ENCODE peak calls at places on chromosomes 11 and 22, in seven cellular contexts. One of them, this sample, is unnamed.

GRCh38 chr11:75233688-75234295 is 6.8 kb upstream of the TPBGL start:
- DNase-seq in cardiac muscle cell: peak; percentile 90
- DNase-seq in bronchial epithelial cell: peak; percentile 43
- DNase-seq in endothelial cell: peak; percentile 77
- DNase-seq in GM23338: peak; percentile 93
- DNase-seq in uterus: no peak
- DNase-seq in H9: peak; percentile 73
- DNase-seq in this sample: peak; percentile 82

GRCh38 chr11:6594142-6594768 is 9.2 kb downstream of the RRP8 start:
- DNase-seq in cardiac muscle cell: no peak
- DNase-seq in bronchial epithelial cell: no peak
- DNase-seq in endothelial cell: no peak
- DNase-seq in GM23338: no peak
- DNase-seq in uterus: no peak
- DNase-seq in H9: no peak
- DNase-seq in this sample: no peak

GRCh38 chr22:19783531-19784395 is 23.2 kb downstream of the TBX1 start:
- DNase-seq in cardiac muscle cell: no peak
- DNase-seq in bronchial epithelial cell: no peak
- DNase-seq in endothelial cell: no peak
- DNase-seq in GM23338: no peak
- DNase-seq in uterus: no peak
- DNase-seq in H9: no peak
- DNase-seq in this sample: no peak

GRCh38 chr11:94740975-94741707 is 27.0 kb upstream of the AMOTL1 start:
- DNase-seq in cardiac muscle cell: peak; percentile 30
- DNase-seq in bronchial epithelial cell: peak; percentile 77
- DNase-seq in endothelial cell: peak; percentile 15
- DNase-seq in GM23338: peak; percentile 87
- DNase-seq in uterus: peak; percentile 35
- DNase-seq in H9: peak; percentile 47
- DNase-seq in this sample: peak; percentile 40

GRCh38 chr11:103234974-103235373 is 125.7 kb downstream of the DYNC2H1 start:
- DNase-seq in cardiac muscle cell: no peak
- DNase-seq in bronchial epithelial cell: no peak
- DNase-seq in endothelial cell: no peak
- DNase-seq in GM23338: no peak
- DNase-seq in uterus: no peak
- DNase-seq in H9: no peak
- DNase-seq in this sample: no peak

GRCh38 chr11:116519499-116519898 is 253.3 kb downstream of the BUD13 start:
- DNase-seq in cardiac muscle cell: no peak
- DNase-seq in bronchial epithelial cell: no peak
- DNase-seq in endothelial cell: no peak
- DNase-seq in GM23338: no peak
- DNase-seq in uterus: no peak
- DNase-seq in H9: peak; percentile 12
- DNase-seq in this sample: no peak

GRCh38 chr11:125315088-125315740 is 150.7 kb downstream of the PKNOX2 start:
- DNase-seq in cardiac muscle cell: no peak
- DNase-seq in bronchial epithelial cell: no peak
- DNase-seq in endothelial cell: no peak
- DNase-seq in GM23338: peak; percentile 16
- DNase-seq in uterus: peak; percentile 66
- DNase-seq in H9: no peak
- DNase-seq in this sample: no peak

GRCh38 chr22:29095459-29095858 is 22.6 kb downstream of the KREMEN1 start:
- DNase-seq in cardiac muscle cell: no peak
- DNase-seq in bronchial epithelial cell: no peak
- DNase-seq in endothelial cell: no peak
- DNase-seq in GM23338: no peak
- DNase-seq in uterus: no peak
- DNase-seq in H9: no peak
- DNase-seq in this sample: no peak

GRCh38 chr11:12249590-12250260 is 127.6 kb upstream of the PARVA start:
- DNase-seq in cardiac muscle cell: no peak
- DNase-seq in bronchial epithelial cell: no peak
- DNase-seq in endothelial cell: no peak
- DNase-seq in GM23338: no peak
- DNase-seq in uterus: no peak
- DNase-seq in H9: no peak
- DNase-seq in this sample: no peak

GRCh38 chr11:48045536-48045935 is 65.2 kb downstream of the PTPRJ start:
- DNase-seq in cardiac muscle cell: no peak
- DNase-seq in bronchial epithelial cell: no peak
- DNase-seq in endothelial cell: no peak
- DNase-seq in GM23338: no peak
- DNase-seq in uterus: no peak
- DNase-seq in H9: no peak
- DNase-seq in this sample: no peak

GRCh38 chr11:2091786-2092463 is 47.3 kb downstream of the IGF2 start:
- DNase-seq in cardiac muscle cell: no peak
- DNase-seq in bronchial epithelial cell: no peak
- DNase-seq in endothelial cell: no peak
- DNase-seq in GM23338: no peak
- DNase-seq in uterus: no peak
- DNase-seq in H9: no peak
- DNase-seq in this sample: no peak

GRCh38 chr11:66420671-66421476 is at the start of gene NPAS4:
- DNase-seq in cardiac muscle cell: peak; percentile 32
- DNase-seq in bronchial epithelial cell: no peak
- DNase-seq in endothelial cell: no peak
- DNase-seq in GM23338: peak; percentile 74
- DNase-seq in uterus: peak; percentile 47
- DNase-seq in H9: peak; percentile 45
- DNase-seq in this sample: peak; percentile 26

GRCh38 chr11:31419138-31419537 is 49.5 kb downstream of the DNAJC24 start:
- DNase-seq in cardiac muscle cell: no peak
- DNase-seq in bronchial epithelial cell: no peak
- DNase-seq in endothelial cell: no peak
- DNase-seq in GM23338: no peak
- DNase-seq in uterus: no peak
- DNase-seq in H9: no peak
- DNase-seq in this sample: no peak

GRCh38 chr11:111878385-111878765 is 590 bp downstream of the FDXACB1 start:
- DNase-seq in cardiac muscle cell: no peak
- DNase-seq in bronchial epithelial cell: peak; percentile 51
- DNase-seq in endothelial cell: peak; percentile 6
- DNase-seq in GM23338: peak; percentile 39
- DNase-seq in uterus: no peak
- DNase-seq in H9: no peak
- DNase-seq in this sample: no peak

DNA sequence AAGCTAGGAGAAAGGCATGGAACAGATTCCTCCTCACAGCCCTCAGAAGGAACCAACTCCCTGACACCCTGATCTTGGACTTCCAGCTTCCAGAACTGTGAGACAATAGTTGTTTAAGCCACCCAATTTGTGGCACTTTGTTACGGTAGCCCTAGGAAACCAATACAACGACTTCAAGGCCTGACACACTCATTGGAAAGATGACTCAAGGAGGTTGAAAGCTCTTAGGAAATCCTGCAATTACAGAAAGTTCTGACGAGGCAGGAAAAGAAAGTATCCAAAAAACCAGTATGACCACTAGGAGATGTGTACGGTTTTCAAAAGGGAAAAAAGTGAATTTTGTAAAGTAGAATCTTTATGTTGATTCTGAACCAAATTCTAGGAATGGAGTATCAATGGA is 161.4 kb downstream of the SWAP70 start:
- DNase-seq in cardiac muscle cell: no peak
- DNase-seq in bronchial epithelial cell: peak; percentile 90
- DNase-seq in endothelial cell: no peak
- DNase-seq in GM23338: no peak
- DNase-seq in uterus: no peak
- DNase-seq in H9: no peak
- DNase-seq in this sample: no peak
- TF ChIP-seq CTCF in cardiac muscle cell: no peak
- TF ChIP-seq CTCF in bronchial epithelial cell: no peak
- TF ChIP-seq CTCF in endothelial cell: no peak
- TF ChIP-seq CTCF in GM23338: no peak
- TF ChIP-seq CTCF in uterus: no peak
- TF ChIP-seq CTCF in H9: no peak
- TF ChIP-seq CTCF in this sample: no peak

GRCh38 chr22:42615092-42615859 is 593 bp upstream of the POLDIP3 start:
- DNase-seq in cardiac muscle cell: peak; percentile 95
- DNase-seq in bronchial epithelial cell: peak; percentile 96
- DNase-seq in endothelial cell: peak; percentile 77
- DNase-seq in GM23338: peak; percentile 95
- DNase-seq in uterus: peak; percentile 83
- DNase-seq in H9: peak; percentile 97
- DNase-seq in this sample: peak; percentile 78
- TF ChIP-seq CTCF in cardiac muscle cell: no peak
- TF ChIP-seq CTCF in bronchial epithelial cell: no peak
- TF ChIP-seq CTCF in endothelial cell: no peak
- TF ChIP-seq CTCF in GM23338: no peak
- TF ChIP-seq CTCF in uterus: no peak
- TF ChIP-seq CTCF in H9: no peak
- TF ChIP-seq CTCF in this sample: no peak

GRCh38 chr22:43057641-43058040 is 31.6 kb downstream of the TTLL1 start:
- DNase-seq in cardiac muscle cell: no peak
- DNase-seq in bronchial epithelial cell: no peak
- DNase-seq in endothelial cell: no peak
- DNase-seq in GM23338: no peak
- DNase-seq in uterus: no peak
- DNase-seq in H9: no peak
- DNase-seq in this sample: no peak

GRCh38 chr22:43066134-43066533 is 23.1 kb downstream of the TTLL1 start:
- DNase-seq in cardiac muscle cell: no peak
- DNase-seq in bronchial epithelial cell: no peak
- DNase-seq in endothelial cell: no peak
- DNase-seq in GM23338: peak; percentile 37
- DNase-seq in uterus: no peak
- DNase-seq in H9: no peak
- DNase-seq in this sample: no peak

DNA sequence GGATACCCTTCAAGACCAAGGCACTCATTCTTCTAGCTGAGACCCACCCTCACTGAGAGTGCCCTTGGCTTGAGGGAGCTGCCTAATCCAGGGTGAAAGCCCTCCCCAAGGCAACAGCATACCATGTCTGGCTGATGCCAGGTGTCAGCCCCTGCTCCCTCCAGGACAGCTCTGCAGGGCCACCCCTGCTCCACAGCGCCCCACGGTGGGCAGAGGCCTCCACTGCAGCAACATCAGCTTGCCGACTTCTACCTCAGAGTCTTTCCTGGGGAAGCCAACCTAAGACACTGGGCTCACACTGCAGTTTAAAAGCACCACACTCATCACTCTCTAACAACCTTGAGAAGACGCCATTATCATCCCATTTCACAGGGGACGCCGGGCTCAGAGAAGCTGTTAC is 29.0 kb downstream of the TTLL1 start:
- DNase-seq in cardiac muscle cell: peak; percentile 46
- DNase-seq in bronchial epithelial cell: peak; percentile 10
- DNase-seq in endothelial cell: peak; percentile 82
- DNase-seq in GM23338: peak; percentile 80
- DNase-seq in uterus: peak; percentile 26
- DNase-seq in H9: peak; percentile 86
- DNase-seq in this sample: peak; percentile 71
- TF ChIP-seq CTCF in cardiac muscle cell: peak; percentile 67
- TF ChIP-seq CTCF in bronchial epithelial cell: peak; percentile 72
- TF ChIP-seq CTCF in endothelial cell: peak; percentile 86
- TF ChIP-seq CTCF in GM23338: peak; percentile 85
- TF ChIP-seq CTCF in uterus: peak; percentile 32
- TF ChIP-seq CTCF in H9: peak; percentile 98
- TF ChIP-seq CTCF in this sample: peak; percentile 71

GRCh38 chr22:35430897-35431322 is 31.0 kb downstream of the MCM5 start:
- DNase-seq in cardiac muscle cell: peak; percentile 89
- DNase-seq in bronchial epithelial cell: peak; percentile 81
- DNase-seq in endothelial cell: peak; percentile 96
- DNase-seq in GM23338: peak; percentile 90
- DNase-seq in uterus: peak; percentile 93
- DNase-seq in H9: peak; percentile 85
- DNase-seq in this sample: peak; percentile 95
- TF ChIP-seq CTCF in cardiac muscle cell: peak; percentile 98
- TF ChIP-seq CTCF in bronchial epithelial cell: peak; percentile 96
- TF ChIP-seq CTCF in endothelial cell: peak; percentile 97
- TF ChIP-seq CTCF in GM23338: peak; percentile 97
- TF ChIP-seq CTCF in uterus: peak; percentile 100
- TF ChIP-seq CTCF in H9: peak; percentile 98
- TF ChIP-seq CTCF in this sample: peak; percentile 94

DNA sequence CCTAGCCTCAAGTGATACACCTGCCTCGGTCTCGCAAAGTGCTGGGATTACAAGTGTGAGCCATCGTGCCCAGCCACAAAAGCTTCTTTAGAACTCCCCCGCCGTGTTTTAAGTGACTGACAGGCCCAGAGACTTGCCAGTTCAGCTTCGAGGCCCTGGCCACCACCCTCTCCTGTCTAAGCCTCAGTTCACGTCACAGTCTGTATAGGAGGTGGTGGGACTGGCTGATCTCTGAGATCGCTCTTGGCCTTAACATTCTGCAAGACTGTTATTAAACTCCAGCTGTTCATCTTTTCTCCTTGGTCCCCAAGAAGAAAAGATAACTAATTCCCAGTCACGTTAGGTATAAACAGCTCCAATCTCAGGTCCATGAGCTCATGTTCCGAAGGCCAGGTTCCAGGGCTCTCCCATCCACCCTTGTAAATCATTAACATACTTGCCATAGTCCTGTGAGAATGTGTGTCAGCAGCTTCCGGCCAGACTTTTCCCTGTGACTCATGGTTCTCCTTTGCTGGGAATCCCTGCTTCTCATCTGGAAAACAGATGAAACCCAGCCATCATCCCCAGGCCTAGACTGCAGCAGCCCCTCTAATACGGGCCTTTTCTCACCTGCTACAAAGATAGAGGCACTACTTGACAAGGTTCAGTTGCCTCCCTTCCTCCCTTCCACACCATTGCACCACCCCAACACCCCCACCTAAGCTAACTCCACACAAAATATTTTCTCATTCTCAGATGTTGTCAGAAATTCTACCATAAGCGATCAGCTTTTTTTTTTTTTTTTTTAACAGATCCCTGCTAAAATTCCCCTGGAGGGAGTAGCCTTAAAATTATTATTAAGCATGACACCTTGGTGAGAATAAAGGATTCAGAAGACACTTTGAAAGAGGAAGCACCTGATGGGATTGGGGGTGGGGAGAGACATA is 5.6 kb upstream of the KIAA0930 start:
- DNase-seq in cardiac muscle cell: no peak
- DNase-seq in bronchial epithelial cell: peak; percentile 97
- DNase-seq in endothelial cell: no peak
- DNase-seq in GM23338: no peak
- DNase-seq in uterus: peak; percentile 78
- DNase-seq in H9: no peak
- DNase-seq in this sample: no peak
- TF ChIP-seq CTCF in cardiac muscle cell: no peak
- TF ChIP-seq CTCF in bronchial epithelial cell: no peak
- TF ChIP-seq CTCF in endothelial cell: no peak
- TF ChIP-seq CTCF in GM23338: no peak
- TF ChIP-seq CTCF in uterus: no peak
- TF ChIP-seq CTCF in H9: no peak
- TF ChIP-seq CTCF in this sample: no peak

DNA sequence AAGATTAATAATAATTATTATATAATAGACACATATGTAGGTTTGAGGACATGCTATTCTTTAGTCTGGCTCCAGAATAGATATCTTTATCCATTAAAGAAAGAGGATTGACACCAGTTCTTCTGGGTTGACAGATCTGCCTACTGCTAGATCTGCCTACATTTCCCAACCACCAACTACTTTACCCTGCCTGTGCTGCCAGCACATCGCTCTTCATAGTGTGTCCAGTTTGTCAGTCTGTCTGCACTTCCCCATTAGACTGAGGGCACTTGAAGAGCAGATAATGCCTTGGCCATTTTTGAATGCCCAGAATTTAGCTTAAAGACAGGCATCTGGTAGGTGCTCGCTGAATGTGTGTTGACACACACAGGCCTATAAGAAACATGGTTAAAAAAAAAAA is 910.1 kb upstream of the FAT3 start:
- DNase-seq in cardiac muscle cell: peak; percentile 28
- DNase-seq in bronchial epithelial cell: no peak
- DNase-seq in endothelial cell: no peak
- DNase-seq in GM23338: no peak
- DNase-seq in uterus: no peak
- DNase-seq in H9: no peak
- DNase-seq in this sample: no peak
- TF ChIP-seq CTCF in cardiac muscle cell: no peak
- TF ChIP-seq CTCF in bronchial epithelial cell: no peak
- TF ChIP-seq CTCF in endothelial cell: no peak
- TF ChIP-seq CTCF in GM23338: no peak
- TF ChIP-seq CTCF in uterus: no peak
- TF ChIP-seq CTCF in H9: no peak
- TF ChIP-seq CTCF in this sample: no peak

This sample was measured in nephron progenitor cell.